ENCODE peak calls at places on chromosomes 6 and 20, in six cellular contexts. One of them, this sample, is unnamed.

GRCh38 chr20:48959902-48960550 is 38.5 kb downstream of the ARFGEF2 start:
- DNase-seq in activated T-helper 1 cell treated with anti-CD3 and anti-CD28 coated beads, Interleukin-2, amount 50 U/mL, for 16 hours: no peak
- DNase-seq in GM12865: no peak
- DNase-seq in right lobe of liver: no peak
- DNase-seq in CD4-positive, CD25-positive, alpha-beta regulatory T cell: peak; percentile 10
- DNase-seq in GM23248: peak; percentile 36
- DNase-seq in this sample: peak; percentile 61

GRCh38 chr6:151141685-151142084 is 98.1 kb upstream of the AKAP12 start:
- DNase-seq in CD4-positive, CD25-positive, alpha-beta regulatory T cell: no peak
- DNase-seq in GM23248: no peak
- DNase-seq in activated T-helper 1 cell treated with anti-CD3 and anti-CD28 coated beads, Interleukin-2, amount 50 U/mL, for 16 hours: no peak
- DNase-seq in right lobe of liver: no peak
- DNase-seq in GM12865: no peak
- DNase-seq in this sample: peak; percentile 6

GRCh38 chr6:145815875-145816274 is 1.3 kb upstream of the FBXO30 start:
- DNase-seq in GM12865: peak; percentile 49
- DNase-seq in activated T-helper 1 cell treated with anti-CD3 and anti-CD28 coated beads, Interleukin-2, amount 50 U/mL, for 16 hours: no peak
- DNase-seq in right lobe of liver: peak; percentile 20
- DNase-seq in CD4-positive, CD25-positive, alpha-beta regulatory T cell: peak; percentile 42
- DNase-seq in GM23248: peak; percentile 48
- DNase-seq in this sample: peak; percentile 58

GRCh38 chr20:8309638-8310037 is 177.6 kb downstream of the PLCB1 start:
- DNase-seq in activated T-helper 1 cell treated with anti-CD3 and anti-CD28 coated beads, Interleukin-2, amount 50 U/mL, for 16 hours: no peak
- DNase-seq in GM12865: peak; percentile 2
- DNase-seq in CD4-positive, CD25-positive, alpha-beta regulatory T cell: no peak
- DNase-seq in right lobe of liver: no peak
- DNase-seq in GM23248: peak; percentile 40
- DNase-seq in this sample: no peak

GRCh38 chr20:1484438-1485120 is 6.6 kb downstream of the SIRPB2 start:
- DNase-seq in activated T-helper 1 cell treated with anti-CD3 and anti-CD28 coated beads, Interleukin-2, amount 50 U/mL, for 16 hours: no peak
- DNase-seq in GM12865: no peak
- DNase-seq in GM23248: peak; percentile 29
- DNase-seq in right lobe of liver: no peak
- DNase-seq in CD4-positive, CD25-positive, alpha-beta regulatory T cell: no peak
- DNase-seq in this sample: peak; percentile 72

GRCh38 chr6:109292420-109292819 is 89.8 kb downstream of the CD164 start:
- DNase-seq in activated T-helper 1 cell treated with anti-CD3 and anti-CD28 coated beads, Interleukin-2, amount 50 U/mL, for 16 hours: no peak
- DNase-seq in CD4-positive, CD25-positive, alpha-beta regulatory T cell: no peak
- DNase-seq in GM12865: no peak
- DNase-seq in GM23248: no peak
- DNase-seq in right lobe of liver: no peak
- DNase-seq in this sample: no peak

GRCh38 chr6:35602133-35602946 is 86.4 kb downstream of the FKBP5 start:
- DNase-seq in GM12865: peak; percentile 54
- DNase-seq in activated T-helper 1 cell treated with anti-CD3 and anti-CD28 coated beads, Interleukin-2, amount 50 U/mL, for 16 hours: no peak
- DNase-seq in CD4-positive, CD25-positive, alpha-beta regulatory T cell: peak; percentile 33
- DNase-seq in right lobe of liver: no peak
- DNase-seq in GM23248: peak; percentile 71
- DNase-seq in this sample: peak; percentile 25

GRCh38 chr20:37327748-37328147 is 18.2 kb upstream of the SRC start:
- DNase-seq in right lobe of liver: no peak
- DNase-seq in CD4-positive, CD25-positive, alpha-beta regulatory T cell: no peak
- DNase-seq in activated T-helper 1 cell treated with anti-CD3 and anti-CD28 coated beads, Interleukin-2, amount 50 U/mL, for 16 hours: no peak
- DNase-seq in GM12865: no peak
- DNase-seq in GM23248: peak; percentile 92
- DNase-seq in this sample: no peak

GRCh38 chr6:14232889-14233288 is 115.3 kb downstream of the CD83 start:
- DNase-seq in CD4-positive, CD25-positive, alpha-beta regulatory T cell: no peak
- DNase-seq in GM12865: no peak
- DNase-seq in activated T-helper 1 cell treated with anti-CD3 and anti-CD28 coated beads, Interleukin-2, amount 50 U/mL, for 16 hours: no peak
- DNase-seq in right lobe of liver: no peak
- DNase-seq in GM23248: no peak
- DNase-seq in this sample: no peak

GRCh38 chr6:129539032-129539431 is 170.9 kb downstream of the ARHGAP18 start:
- DNase-seq in right lobe of liver: no peak
- DNase-seq in activated T-helper 1 cell treated with anti-CD3 and anti-CD28 coated beads, Interleukin-2, amount 50 U/mL, for 16 hours: no peak
- DNase-seq in CD4-positive, CD25-positive, alpha-beta regulatory T cell: no peak
- DNase-seq in GM23248: no peak
- DNase-seq in GM12865: no peak
- DNase-seq in this sample: no peak

GRCh38 chr6:114085206-114085605 is 114.3 kb upstream of the HDAC2 start:
- DNase-seq in GM23248: peak; percentile 61
- DNase-seq in GM12865: no peak
- DNase-seq in CD4-positive, CD25-positive, alpha-beta regulatory T cell: no peak
- DNase-seq in activated T-helper 1 cell treated with anti-CD3 and anti-CD28 coated beads, Interleukin-2, amount 50 U/mL, for 16 hours: no peak
- DNase-seq in right lobe of liver: no peak
- DNase-seq in this sample: peak; percentile 5

GRCh38 chr6:82268301-82268846 is 20.8 kb upstream of the IBTK start:
- DNase-seq in CD4-positive, CD25-positive, alpha-beta regulatory T cell: no peak
- DNase-seq in GM23248: no peak
- DNase-seq in right lobe of liver: no peak
- DNase-seq in activated T-helper 1 cell treated with anti-CD3 and anti-CD28 coated beads, Interleukin-2, amount 50 U/mL, for 16 hours: no peak
- DNase-seq in GM12865: no peak
- DNase-seq in this sample: peak; percentile 26

GRCh38 chr20:47922280-47922675 is 137.0 kb upstream of the SULF2 start:
- DNase-seq in activated T-helper 1 cell treated with anti-CD3 and anti-CD28 coated beads, Interleukin-2, amount 50 U/mL, for 16 hours: no peak
- DNase-seq in GM12865: no peak
- DNase-seq in GM23248: peak; percentile 57
- DNase-seq in CD4-positive, CD25-positive, alpha-beta regulatory T cell: no peak
- DNase-seq in right lobe of liver: no peak
- DNase-seq in this sample: no peak

GRCh38 chr20:63043348-63044203 is 36.8 kb upstream of the BHLHE23 start:
- DNase-seq in CD4-positive, CD25-positive, alpha-beta regulatory T cell: peak; percentile 32
- DNase-seq in right lobe of liver: peak; percentile 16
- DNase-seq in GM23248: no peak
- DNase-seq in GM12865: no peak
- DNase-seq in activated T-helper 1 cell treated with anti-CD3 and anti-CD28 coated beads, Interleukin-2, amount 50 U/mL, for 16 hours: no peak
- DNase-seq in this sample: no peak

GRCh38 chr20:29427201-29428060 is 1830.0 kb upstream of the DEFB115 start:
- DNase-seq in GM23248: no peak
- DNase-seq in CD4-positive, CD25-positive, alpha-beta regulatory T cell: no peak
- DNase-seq in right lobe of liver: no peak
- DNase-seq in activated T-helper 1 cell treated with anti-CD3 and anti-CD28 coated beads, Interleukin-2, amount 50 U/mL, for 16 hours: no peak
- DNase-seq in GM12865: no peak
- DNase-seq in this sample: no peak

GRCh38 chr6:29653452-29654038 is 3.3 kb upstream of the MOG start:
- DNase-seq in GM12865: peak; percentile 87
- DNase-seq in CD4-positive, CD25-positive, alpha-beta regulatory T cell: peak; percentile 82
- DNase-seq in GM23248: peak; percentile 76
- DNase-seq in activated T-helper 1 cell treated with anti-CD3 and anti-CD28 coated beads, Interleukin-2, amount 50 U/mL, for 16 hours: no peak
- DNase-seq in right lobe of liver: no peak
- DNase-seq in this sample: peak; percentile 81

GRCh38 chr20:53914091-53914860 is 156.1 kb downstream of the BCAS1 start:
- DNase-seq in CD4-positive, CD25-positive, alpha-beta regulatory T cell: no peak
- DNase-seq in GM23248: peak; percentile 69
- DNase-seq in activated T-helper 1 cell treated with anti-CD3 and anti-CD28 coated beads, Interleukin-2, amount 50 U/mL, for 16 hours: no peak
- DNase-seq in GM12865: no peak
- DNase-seq in right lobe of liver: no peak
- DNase-seq in this sample: peak; percentile 58

GRCh38 chr20:43700627-43701026 is 26.2 kb downstream of the GTSF1L start:
- DNase-seq in GM12865: no peak
- DNase-seq in GM23248: no peak
- DNase-seq in right lobe of liver: no peak
- DNase-seq in activated T-helper 1 cell treated with anti-CD3 and anti-CD28 coated beads, Interleukin-2, amount 50 U/mL, for 16 hours: no peak
- DNase-seq in CD4-positive, CD25-positive, alpha-beta regulatory T cell: no peak
- DNase-seq in this sample: no peak

GRCh38 chr6:43014434-43014909 is 423 bp downstream of the KLHDC3 start:
- DNase-seq in activated T-helper 1 cell treated with anti-CD3 and anti-CD28 coated beads, Interleukin-2, amount 50 U/mL, for 16 hours: no peak
- DNase-seq in CD4-positive, CD25-positive, alpha-beta regulatory T cell: no peak
- DNase-seq in right lobe of liver: no peak
- DNase-seq in GM23248: peak; percentile 81
- DNase-seq in GM12865: no peak
- DNase-seq in this sample: peak; percentile 67

GRCh38 chr20:43191946-43192847 is 2.5 kb upstream of the PTPRT start:
- DNase-seq in activated T-helper 1 cell treated with anti-CD3 and anti-CD28 coated beads, Interleukin-2, amount 50 U/mL, for 16 hours: no peak
- DNase-seq in GM12865: peak; percentile 15
- DNase-seq in right lobe of liver: peak; percentile 55
- DNase-seq in CD4-positive, CD25-positive, alpha-beta regulatory T cell: no peak
- DNase-seq in GM23248: peak; percentile 35
- DNase-seq in this sample: peak; percentile 29

GRCh38 chr6:133964052-133964451 is 11.0 kb downstream of the TBPL1 start:
- DNase-seq in GM23248: peak; percentile 43
- DNase-seq in activated T-helper 1 cell treated with anti-CD3 and anti-CD28 coated beads, Interleukin-2, amount 50 U/mL, for 16 hours: no peak
- DNase-seq in right lobe of liver: no peak
- DNase-seq in CD4-positive, CD25-positive, alpha-beta regulatory T cell: peak; percentile 14
- DNase-seq in GM12865: peak; percentile 27
- DNase-seq in this sample: peak; percentile 84

GRCh38 chr6:137863126-137863996 is 3.7 kb upstream of the TNFAIP3 start:
- DNase-seq in CD4-positive, CD25-positive, alpha-beta regulatory T cell: no peak
- DNase-seq in right lobe of liver: no peak
- DNase-seq in GM12865: no peak
- DNase-seq in GM23248: peak; percentile 37
- DNase-seq in activated T-helper 1 cell treated with anti-CD3 and anti-CD28 coated beads, Interleukin-2, amount 50 U/mL, for 16 hours: no peak
- DNase-seq in this sample: no peak

GRCh38 chr20:3115190-3116107 is 30.9 kb upstream of the AVP start:
- DNase-seq in GM12865: peak; percentile 50
- DNase-seq in activated T-helper 1 cell treated with anti-CD3 and anti-CD28 coated beads, Interleukin-2, amount 50 U/mL, for 16 hours: no peak
- DNase-seq in GM23248: peak; percentile 77
- DNase-seq in right lobe of liver: no peak
- DNase-seq in CD4-positive, CD25-positive, alpha-beta regulatory T cell: peak; percentile 62
- DNase-seq in this sample: peak; percentile 72

GRCh38 chr20:17849901-17850673 is 118.5 kb downstream of the SNX5 start:
- DNase-seq in activated T-helper 1 cell treated with anti-CD3 and anti-CD28 coated beads, Interleukin-2, amount 50 U/mL, for 16 hours: no peak
- DNase-seq in right lobe of liver: no peak
- DNase-seq in GM12865: no peak
- DNase-seq in GM23248: peak; percentile 99
- DNase-seq in CD4-positive, CD25-positive, alpha-beta regulatory T cell: no peak
- DNase-seq in this sample: peak; percentile 99

GRCh38 chr20:17662333-17663039 is 19.6 kb downstream of the RRBP1 start:
- DNase-seq in GM23248: peak; percentile 98
- DNase-seq in CD4-positive, CD25-positive, alpha-beta regulatory T cell: peak; percentile 53
- DNase-seq in right lobe of liver: no peak
- DNase-seq in GM12865: peak; percentile 40
- DNase-seq in activated T-helper 1 cell treated with anti-CD3 and anti-CD28 coated beads, Interleukin-2, amount 50 U/mL, for 16 hours: no peak
- DNase-seq in this sample: peak; percentile 17

GRCh38 chr6:44041461-44042260 is 85.6 kb downstream of the MRPL14 start:
- DNase-seq in activated T-helper 1 cell treated with anti-CD3 and anti-CD28 coated beads, Interleukin-2, amount 50 U/mL, for 16 hours: no peak
- DNase-seq in GM12865: no peak
- DNase-seq in right lobe of liver: peak; percentile 37
- DNase-seq in CD4-positive, CD25-positive, alpha-beta regulatory T cell: no peak
- DNase-seq in GM23248: peak; percentile 98
- DNase-seq in this sample: peak; percentile 98

This sample was measured in ELR.